ENCODE peak calls at places on chromosomes 5 and 9, in ten cellular contexts. I is suprapubic skin; X is PC-3; W is CD8-positive, alpha-beta memory T cell; V is IMR-90; L is BE2C; Q is right atrium auricular region; D is K562; K is body of pancreas; T is uterus. B is an unnamed sample. For H3K9me3, the result is how much of the 10 kb centered on the place peaks cover.

GRCh38 chr9:20584968-20585643 is 37.2 kb downstream of the MLLT3 start:
- DNase-seq in I (no peak), X (no peak), W (no peak), V (no peak), L (no peak), Q (no peak), D (no peak), K (no peak), T (no peak), B (no peak)

GRCh38 chr9:96436063-96436455 is 13.9 kb upstream of the HABP4 start:
- DNase-seq in I (no peak), X (no peak), W (no peak), V (no peak), L (no peak), Q (no peak), D (no peak), K (no peak), T (no peak), B (no peak)

GRCh38 chr5:123511290-123511647 is 708 bp upstream of the CSNK1G3 start:
- DNase-seq in I (no peak), X (peak), W (no peak), V (peak), L (no peak), Q (no peak), D (no peak), K (no peak), T (no peak), B (no peak)

GRCh38 chr9:78668148-78668825 is 371.4 kb downstream of the PSAT1 start:
- DNase-seq in I (no peak), X (peak), W (no peak), V (no peak), L (no peak), Q (no peak), D (no peak), K (no peak), T (no peak), B (no peak)

GRCh38 chr9:127129718-127130085 is 7.3 kb upstream of the ANGPTL2 start:
- DNase-seq in I (no peak), X (no peak), W (no peak), V (no peak), L (peak), Q (no peak), D (no peak), K (no peak), T (no peak), B (no peak)

GRCh38 chr5:127472700-127473099 is 44.7 kb upstream of the PRRC1 start:
- DNase-seq in I (no peak), X (no peak), W (no peak), V (no peak), L (no peak), Q (no peak), D (no peak), K (no peak), T (no peak), B (no peak)

GRCh38 chr9:132019702-132020101 is 60.0 kb downstream of the MED27 start:
- DNase-seq in I (no peak), X (no peak), W (no peak), V (no peak), L (peak), Q (no peak), D (no peak), K (no peak), T (no peak), B (no peak)

GRCh38 chr5:654071-654778 is 38.9 kb downstream of the TPPP start:
- DNase-seq in I (peak), X (no peak), W (no peak), V (no peak), L (no peak), Q (no peak), D (no peak), K (no peak), T (no peak), B (no peak)

GRCh38 chr9:130193531-130194405 is 21.6 kb downstream of the NCS1 start:
- DNase-seq in I (no peak), X (no peak), W (no peak), V (no peak), L (peak), Q (no peak), D (peak), K (no peak), T (no peak), B (no peak)

GRCh38 chr5:147507480-147508126 is 2.3 kb downstream of the DPYSL3 start:
- DNase-seq in I (no peak), X (peak), W (no peak), V (peak), L (peak), Q (peak), D (no peak), K (no peak), T (peak), B (no peak)

GRCh38 chr5:4245511-4245910 is 649.9 kb downstream of the IRX1 start:
- DNase-seq in I (no peak), X (no peak), W (no peak), V (no peak), L (no peak), Q (no peak), D (no peak), K (no peak), T (no peak), B (no peak)

GRCh38 chr5:110909950-110910349 is 161.6 kb upstream of the TSLP start:
- DNase-seq in I (no peak), X (peak), W (no peak), V (peak), L (no peak), Q (no peak), D (no peak), K (no peak), T (no peak), B (no peak)

GRCh38 chr9:87214991-87215390 is 267.7 kb upstream of the GAS1 start:
- DNase-seq in I (no peak), X (no peak), W (no peak), V (no peak), L (no peak), Q (no peak), D (no peak), K (no peak), T (no peak), B (no peak)

GRCh38 chr5:54659651-54660050 is 142.1 kb downstream of the SNX18 start:
- DNase-seq in I (no peak), X (no peak), W (no peak), V (peak), L (no peak), Q (no peak), D (no peak), K (no peak), T (no peak), B (no peak)

DNA sequence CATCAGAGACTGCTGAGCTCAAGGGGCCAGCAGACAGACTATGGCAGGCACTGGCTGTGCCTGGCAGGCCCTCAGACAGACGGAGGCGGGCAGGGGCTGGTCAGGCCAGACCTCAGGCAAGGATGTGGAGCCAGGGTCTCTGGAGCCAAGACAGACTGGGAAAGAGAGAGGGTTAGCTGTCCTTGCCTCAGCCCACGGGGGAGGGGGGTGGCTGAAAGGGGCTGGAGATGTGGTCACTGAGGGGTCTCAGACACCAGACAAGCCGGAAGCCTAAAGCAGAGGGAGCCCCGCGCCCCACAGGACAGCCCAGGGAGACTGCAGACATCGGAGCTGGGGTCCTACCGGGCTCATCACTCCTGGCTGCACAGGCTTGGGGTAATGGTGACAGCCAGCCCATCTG is 141.2 kb upstream of the FOXD4L5 start:
- DNase-seq in I (no peak), X (no peak), W (no peak), V (no peak), L (no peak), Q (no peak), D (no peak), K (no peak), T (no peak), B (no peak)
- H3K9me3 ChIP-seq in I (under half), X (under half), W (under half), V (under half), L (under half), Q (under half), D (under half), K (under half), T (under half), B (under half)

DNA sequence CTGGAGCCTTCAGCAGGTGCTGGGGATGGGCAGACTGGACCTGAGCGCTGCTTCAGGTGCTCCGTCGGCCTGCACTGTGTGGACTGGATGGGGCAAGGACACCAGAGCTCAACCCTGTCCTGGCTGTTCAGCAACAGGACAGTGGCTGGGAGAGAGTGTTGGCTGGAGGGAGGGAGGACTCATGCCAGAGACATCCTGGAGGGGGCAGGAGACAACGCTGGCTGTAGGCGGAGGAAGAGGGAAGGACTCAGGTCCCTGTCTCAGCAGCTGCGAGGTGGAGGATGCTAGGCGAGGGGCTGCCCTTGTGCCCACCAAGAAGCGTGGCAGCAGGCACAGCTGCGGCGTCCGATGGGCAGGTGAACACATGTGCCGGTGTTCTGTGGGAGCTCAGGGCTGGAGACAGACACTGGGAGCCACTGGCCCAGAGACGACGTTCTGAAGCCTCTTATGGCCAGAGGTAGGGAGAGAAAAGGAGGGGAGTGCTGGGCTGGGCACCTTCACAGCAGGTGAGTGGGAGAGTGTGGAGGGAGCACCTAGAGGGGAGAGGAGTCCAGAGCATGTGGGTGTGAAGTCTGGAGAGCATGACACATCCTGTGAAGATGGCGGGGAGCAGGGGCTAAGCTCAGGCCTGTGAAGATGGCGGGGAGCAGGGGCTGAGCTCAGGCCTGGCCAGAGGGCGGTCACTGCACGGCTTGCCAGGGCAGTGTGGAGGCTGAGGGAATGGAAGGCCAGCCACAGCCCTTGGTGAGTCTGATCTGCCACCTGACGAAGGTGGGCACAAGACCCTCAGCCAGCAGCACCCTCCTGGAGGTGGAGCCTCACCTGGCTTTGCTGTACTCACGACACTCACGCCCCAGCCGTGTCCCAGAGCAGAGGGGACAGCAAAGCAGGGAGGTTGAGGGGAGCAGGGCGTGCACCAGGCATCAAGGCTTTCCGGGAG is 79.1 kb upstream of the FCN1 start:
- DNase-seq in I (peak), X (no peak), W (no peak), V (no peak), L (no peak), Q (no peak), D (no peak), K (no peak), T (no peak), B (no peak)
- H3K9me3 ChIP-seq in I (under half), X (under half), W (under half), V (under half), L (under half), Q (under half), D (under half), K (under half), T (under half), B (under half)

GRCh38 chr5:141245250-141245717 is at the start of gene PCDHB15:
- DNase-seq in I (no peak), X (no peak), W (no peak), V (no peak), L (peak), Q (no peak), D (peak), K (no peak), T (peak), B (no peak)
- H3K9me3 ChIP-seq in I (half or more), X (under half), W (under half), V (under half), L (under half), Q (half or more), D (under half), K (under half), T (under half), B (under half)

GRCh38 chr9:77018058-77019009 is 1.1 kb upstream of the FOXB2 start:
- DNase-seq in I (no peak), X (no peak), W (no peak), V (no peak), L (no peak), Q (peak), D (no peak), K (no peak), T (no peak), B (no peak)

GRCh38 chr9:77016526-77017504 is 2.6 kb upstream of the FOXB2 start:
- DNase-seq in I (no peak), X (no peak), W (no peak), V (no peak), L (no peak), Q (peak), D (no peak), K (no peak), T (no peak), B (no peak)

GRCh38 chr9:77019010-77019809 is at the start of gene FOXB2:
- DNase-seq in I (no peak), X (no peak), W (no peak), V (no peak), L (no peak), Q (no peak), D (no peak), K (no peak), T (no peak), B (no peak)

GRCh38 chr9:77016111-77016525 is 3.3 kb upstream of the FOXB2 start:
- DNase-seq in I (no peak), X (no peak), W (no peak), V (no peak), L (no peak), Q (peak), D (no peak), K (no peak), T (no peak), B (no peak)

DNA sequence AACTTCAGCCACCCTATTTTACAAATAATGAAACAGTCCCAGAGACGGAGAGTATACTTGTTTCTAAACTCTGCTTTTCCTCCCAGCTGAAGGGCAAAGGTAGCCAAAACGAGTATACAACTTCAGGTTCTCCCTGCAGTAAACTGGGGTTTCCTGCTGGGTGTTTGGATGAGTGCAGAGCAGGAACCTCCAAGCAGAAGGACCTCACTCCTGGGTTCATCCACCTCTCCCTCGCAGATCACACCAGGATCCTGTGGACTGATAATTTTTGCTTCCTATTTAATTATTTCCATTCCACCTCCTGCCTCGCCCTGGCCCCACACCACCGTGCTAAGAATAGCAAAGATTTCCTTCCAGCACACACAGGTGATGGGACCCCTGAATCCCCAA is 2.0 kb upstream of the FOXB2 start:
- DNase-seq in I (no peak), X (no peak), W (no peak), V (no peak), L (no peak), Q (peak), D (no peak), K (no peak), T (no peak), B (no peak)
- H3K9me3 ChIP-seq in I (under half), X (under half), W (under half), V (under half), L (under half), Q (under half), D (under half), K (under half), T (under half), B (under half)

DNA sequence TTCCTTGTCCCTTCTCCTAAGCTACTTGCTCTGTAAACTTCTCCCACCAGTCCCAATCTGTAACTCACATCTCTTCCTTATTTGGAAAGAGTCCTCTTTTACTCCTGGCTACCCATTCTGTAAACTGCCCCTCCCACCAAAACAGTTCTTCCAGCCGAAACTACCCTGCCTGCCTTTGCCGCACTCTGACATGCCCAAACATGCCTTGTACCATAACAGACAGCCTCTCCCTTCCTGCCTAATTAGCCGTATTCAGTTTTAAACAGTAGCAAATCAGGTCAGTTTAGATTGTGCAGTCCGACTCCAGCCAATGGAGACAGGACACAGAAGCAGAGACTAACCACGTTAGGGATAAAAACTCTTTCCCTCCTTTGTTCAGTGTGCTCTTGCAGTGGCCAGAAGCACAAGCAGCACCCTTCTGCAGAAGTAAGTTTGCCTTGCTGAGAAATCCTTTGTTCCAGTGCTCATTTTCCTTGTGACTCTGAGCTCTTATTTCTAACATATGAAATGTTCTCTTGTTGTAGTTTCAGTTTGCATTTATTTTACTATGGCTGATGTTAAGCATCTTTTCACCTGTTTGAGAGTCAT is 5.4 kb upstream of the GLT6D1 start:
- DNase-seq in I (no peak), X (no peak), W (no peak), V (no peak), L (no peak), Q (no peak), D (no peak), K (no peak), T (no peak), B (no peak)
- H3K9me3 ChIP-seq in I (under half), X (under half), W (under half), V (under half), L (under half), Q (under half), D (under half), K (under half), T (under half), B (under half)

DNA sequence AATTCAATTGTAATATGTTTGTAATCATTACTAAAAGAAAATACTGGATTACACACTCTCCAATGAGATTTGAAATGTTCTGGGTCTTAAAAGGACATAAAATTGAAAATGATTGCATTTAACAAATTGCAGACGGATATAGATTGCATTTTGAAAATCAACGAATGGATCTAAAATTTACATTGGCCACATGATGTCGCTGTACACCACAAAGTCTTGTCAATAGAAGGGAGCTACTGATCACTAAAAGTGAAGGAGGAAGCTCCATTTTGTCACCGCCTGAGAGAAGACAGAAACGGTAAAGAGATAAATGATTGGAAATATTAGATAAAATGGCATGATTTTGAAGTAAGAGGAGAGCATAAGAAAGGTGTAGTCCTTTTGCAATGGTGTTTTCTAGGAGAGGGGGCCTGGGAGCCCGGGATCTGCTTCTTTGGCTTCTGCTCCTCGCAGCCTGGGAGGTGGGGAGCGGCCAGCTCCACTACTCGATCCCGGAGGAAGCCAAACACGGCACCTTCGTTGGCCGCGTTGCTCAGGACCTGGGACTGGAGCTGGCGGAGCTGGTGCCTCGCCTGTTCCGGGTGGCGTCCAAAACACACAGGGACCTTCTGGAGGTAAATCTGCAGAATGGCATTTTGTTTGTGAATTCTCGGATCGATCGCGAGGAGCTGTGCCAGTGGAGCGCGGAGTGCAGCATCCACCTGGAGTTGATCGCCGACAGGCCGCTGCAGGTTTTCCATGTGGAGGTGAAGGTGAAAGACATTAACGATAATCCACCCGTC is at the start of gene PCDHA1:
- DNase-seq in I (no peak), X (no peak), W (no peak), V (no peak), L (peak), Q (no peak), D (peak), K (no peak), T (no peak), B (no peak)
- H3K9me3 ChIP-seq in I (under half), X (under half), W (under half), V (under half), L (under half), Q (half or more), D (under half), K (under half), T (under half), B (under half)

DNA sequence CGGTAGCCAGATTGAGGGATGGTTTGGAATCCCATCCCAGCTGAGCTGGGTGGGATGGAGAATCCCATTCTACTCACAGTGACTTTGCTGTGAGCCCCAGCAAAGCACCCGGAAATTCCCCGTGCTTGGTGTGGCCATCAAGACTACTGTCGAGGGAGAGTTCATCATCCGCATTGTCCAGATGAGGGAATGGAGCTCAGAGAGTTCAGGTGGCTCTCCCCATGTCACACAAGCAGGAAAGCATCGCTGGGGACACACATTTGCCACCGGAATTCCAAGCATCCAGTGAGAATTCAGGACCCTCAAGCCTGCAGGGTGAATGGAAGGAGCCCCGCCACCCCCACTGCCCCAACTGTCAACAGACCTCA is 54.4 kb downstream of the HRH2 start:
- DNase-seq in I (peak), X (no peak), W (no peak), V (no peak), L (no peak), Q (no peak), D (no peak), K (no peak), T (no peak), B (no peak)
- H3K9me3 ChIP-seq in I (under half), X (under half), W (under half), V (under half), L (under half), Q (under half), D (under half), K (under half), T (under half), B (under half)

B was measured in T-helper 17 cell.